ENCODE peak calls at places on chromosomes 16 and 17, in eight cellular contexts. E, G, F, S, T, R, J and H are unnamed samples.

GRCh38 chr17:31158741-31159377 is 64.1 kb downstream of the NF1 start:
- DNase-seq in J (no peak), F (no peak), T (peak; percentile 9), G (no peak), R (no peak), S (no peak), E (no peak), H (no peak)

GRCh38 chr16:67246081-67246944 is 968 bp downstream of the FHOD1 start:
- DNase-seq in E (peak; percentile 93), F (peak; percentile 76), S (peak; percentile 92), G (peak; percentile 95), T (peak; percentile 85), R (no peak), J (peak; percentile 95), H (peak; percentile 59)

GRCh38 chr16:24409045-24409444 is 130.3 kb upstream of the RBBP6 start:
- DNase-seq in F (no peak), T (no peak), R (no peak), E (no peak), S (no peak), G (peak; percentile 37), J (no peak), H (peak; percentile 15)

GRCh38 chr17:28381141-28381825 is 9.8 kb downstream of the SARM1 start:
- DNase-seq in J (peak; percentile 44), S (no peak), F (peak; percentile 80), R (no peak), T (no peak), E (no peak), G (no peak), H (no peak)

GRCh38 chr17:48633266-48633816 is 7.2 kb upstream of the HOXB9 start:
- DNase-seq in F (no peak), T (no peak), G (no peak), R (no peak), S (no peak), E (no peak), J (no peak), H (no peak)

GRCh38 chr16:23146877-23147601 is 2.2 kb downstream of the USP31 start:
- DNase-seq in J (no peak), R (no peak), S (no peak), G (peak; percentile 86), E (no peak), T (no peak), F (no peak), H (no peak)

GRCh38 chr16:84999200-84999599 is 12.1 kb downstream of the ZDHHC7 start:
- DNase-seq in G (no peak), J (no peak), F (no peak), R (no peak), E (no peak), S (no peak), T (peak; percentile 56), H (no peak)

GRCh38 chr16:80994451-80994850 is 12.2 kb downstream of the CMC2 start:
- DNase-seq in R (no peak), G (no peak), T (peak; percentile 39), J (no peak), E (no peak), F (no peak), S (no peak), H (no peak)

GRCh38 chr17:48294989-48295892 is 134.8 kb downstream of the SKAP1 start:
- DNase-seq in S (no peak), G (no peak), R (no peak), E (no peak), J (no peak), T (no peak), F (no peak), H (no peak)

DNA sequence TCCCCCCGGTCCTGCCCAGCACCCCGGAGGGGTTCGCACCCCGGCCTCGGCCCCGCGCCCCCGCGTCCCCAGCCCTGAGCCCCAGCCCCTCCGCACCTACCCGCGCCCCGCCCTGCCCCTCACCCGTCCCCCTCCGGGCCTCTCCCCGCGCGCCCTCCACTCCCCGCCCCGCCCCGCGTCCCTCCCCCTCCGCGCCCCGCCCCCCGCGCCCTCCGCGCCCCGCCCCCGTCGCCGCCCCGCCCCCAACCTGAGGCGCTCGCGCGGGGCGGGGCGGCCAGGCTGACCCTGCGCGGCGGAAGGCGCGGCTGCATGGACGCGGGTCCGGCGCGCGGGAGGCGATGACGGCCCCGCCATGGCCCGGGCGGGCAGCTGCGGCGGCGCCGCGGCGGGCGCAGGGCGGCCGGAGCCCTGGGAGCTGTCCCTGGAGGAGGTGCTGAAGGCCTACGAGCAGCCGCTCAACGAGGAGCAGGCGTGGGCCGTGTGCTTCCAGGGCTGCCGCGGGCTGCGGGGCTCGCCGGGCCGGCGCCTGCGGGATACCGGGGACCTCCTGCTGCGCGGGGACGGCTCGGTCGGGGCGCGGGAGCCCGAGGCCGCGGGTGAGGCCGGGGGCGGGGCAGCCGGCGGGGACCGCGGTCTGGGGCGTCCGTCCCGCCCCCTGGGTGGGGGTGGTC is at the start of gene SPIRE2:
- DNase-seq in E (peak; percentile 85), S (peak; percentile 84), G (no peak), R (no peak), T (peak; percentile 71), F (peak; percentile 78), J (peak; percentile 75), H (peak; percentile 78)
- TF ChIP-seq POLR2A in E (no peak), S (no peak), G (no peak), R (no peak), T (no peak), F (no peak), J (no peak), H (no peak)

GRCh38 chr17:19362293-19363113 is at the start of gene B9D1:
- DNase-seq in T (peak; percentile 89), F (peak; percentile 97), G (peak; percentile 99), S (peak; percentile 95), E (peak; percentile 97), R (peak; percentile 91), J (peak; percentile 96), H (peak; percentile 98)
- TF ChIP-seq POLR2A in T (peak; percentile 64), F (no peak), G (no peak), S (peak; percentile 44), E (peak; percentile 50), R (peak; percentile 49), J (no peak), H (no peak)

DNA sequence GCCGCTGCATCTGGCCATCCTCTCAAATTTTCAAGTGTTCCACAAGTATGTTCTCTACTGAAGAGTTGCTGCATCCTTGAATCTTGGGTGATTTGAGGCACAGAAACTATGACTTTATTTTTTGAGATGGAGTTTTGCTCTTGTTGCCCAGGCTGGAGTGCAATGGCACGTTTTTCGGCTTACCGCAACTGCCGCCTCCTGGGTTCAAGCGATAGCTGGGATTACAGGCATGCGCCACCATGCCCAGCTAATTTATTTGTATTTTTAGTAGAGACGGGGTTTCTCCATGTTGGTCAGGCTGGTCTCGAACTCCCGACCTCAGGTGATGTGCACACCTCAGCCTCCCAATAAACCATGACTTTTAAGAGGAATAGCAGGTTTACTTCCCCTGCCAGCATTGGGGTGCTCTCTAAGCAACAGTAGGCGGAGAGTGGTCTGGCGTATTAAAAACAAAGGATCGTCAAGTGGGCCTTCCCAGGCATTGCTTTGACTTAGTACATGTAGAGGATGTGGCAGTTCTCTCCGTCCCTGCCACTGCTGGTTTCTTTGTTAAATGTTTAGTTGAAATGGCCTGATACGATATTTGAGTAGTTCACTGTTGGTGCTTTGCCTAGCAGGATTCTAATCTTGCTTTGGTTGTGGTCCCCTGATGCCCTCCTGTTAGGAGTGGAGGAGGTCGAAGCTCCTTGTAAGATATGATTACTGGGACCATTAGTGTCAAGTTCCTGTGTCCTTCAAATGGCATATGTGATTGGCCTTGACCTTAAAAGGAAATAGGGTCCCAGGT is 9.5 kb downstream of the PYCARD start:
- DNase-seq in F (no peak), G (no peak), E (no peak), J (no peak), R (no peak), T (no peak), S (no peak), H (no peak)
- TF ChIP-seq POLR2A in F (no peak), G (no peak), E (no peak), J (no peak), R (no peak), T (no peak), S (no peak), H (no peak)

GRCh38 chr17:81537343-81537855 is 9.2 kb downstream of the FSCN2 start:
- DNase-seq in S (peak; percentile 53), G (no peak), F (no peak), T (no peak), E (no peak), J (peak; percentile 73), R (no peak), H (no peak)
- TF ChIP-seq POLR2A in S (no peak), G (no peak), F (no peak), T (no peak), E (no peak), J (no peak), R (no peak), H (no peak)